ENCODE peak calls at places on chromosomes 6 and 20, in five cellular contexts. One of them, this sample, is unnamed.

GRCh38 chr6:140475086-140475485 is 1100.6 kb upstream of the CITED2 start:
- DNase-seq in breast epithelium: no peak
- DNase-seq in K562: no peak
- DNase-seq in prostate gland: no peak
- DNase-seq in uterus: no peak
- DNase-seq in this sample: no peak

GRCh38 chr6:130033999-130034814 is 15.8 kb downstream of the L3MBTL3 start:
- DNase-seq in uterus: peak
- DNase-seq in prostate gland: no peak
- DNase-seq in K562: peak
- DNase-seq in breast epithelium: no peak
- DNase-seq in this sample: no peak

GRCh38 chr20:5886788-5887187 is 63.5 kb downstream of the TRMT6 start:
- DNase-seq in K562: no peak
- DNase-seq in prostate gland: no peak
- DNase-seq in breast epithelium: no peak
- DNase-seq in uterus: no peak
- DNase-seq in this sample: no peak

GRCh38 chr6:3878048-3878666 is 29.0 kb downstream of the FAM50B start:
- DNase-seq in uterus: no peak
- DNase-seq in breast epithelium: no peak
- DNase-seq in prostate gland: no peak
- DNase-seq in K562: no peak
- DNase-seq in this sample: no peak

GRCh38 chr6:107064579-107065065 is 36.6 kb downstream of the MTRES1 start:
- DNase-seq in prostate gland: no peak
- DNase-seq in uterus: no peak
- DNase-seq in K562: no peak
- DNase-seq in breast epithelium: no peak
- DNase-seq in this sample: peak

GRCh38 chr20:57287007-57287810 is 20.8 kb upstream of the BMP7 start:
- DNase-seq in K562: no peak
- DNase-seq in prostate gland: no peak
- DNase-seq in uterus: no peak
- DNase-seq in breast epithelium: no peak
- DNase-seq in this sample: peak

GRCh38 chr6:110950443-110950842 is 8.1 kb upstream of the GTF3C6 start:
- DNase-seq in prostate gland: no peak
- DNase-seq in uterus: no peak
- DNase-seq in K562: no peak
- DNase-seq in breast epithelium: no peak
- DNase-seq in this sample: no peak

GRCh38 chr6:22221630-22222029 is 75.2 kb downstream of the PRL start:
- DNase-seq in uterus: no peak
- DNase-seq in prostate gland: no peak
- DNase-seq in K562: no peak
- DNase-seq in breast epithelium: no peak
- DNase-seq in this sample: no peak

GRCh38 chr6:157217198-157217893 is 106.0 kb downstream of the TMEM242 start:
- DNase-seq in breast epithelium: peak
- DNase-seq in K562: no peak
- DNase-seq in prostate gland: no peak
- DNase-seq in uterus: peak
- DNase-seq in this sample: no peak

GRCh38 chr6:57432162-57432561 is 114.7 kb downstream of the PRIM2 start:
- DNase-seq in prostate gland: no peak
- DNase-seq in uterus: no peak
- DNase-seq in breast epithelium: no peak
- DNase-seq in K562: no peak
- DNase-seq in this sample: no peak

GRCh38 chr20:53940883-53941546 is 129.4 kb downstream of the BCAS1 start:
- DNase-seq in K562: no peak
- DNase-seq in breast epithelium: no peak
- DNase-seq in prostate gland: no peak
- DNase-seq in uterus: no peak
- DNase-seq in this sample: peak

GRCh38 chr6:43823879-43824740 is 54.1 kb downstream of the VEGFA start:
- DNase-seq in K562: no peak
- DNase-seq in uterus: no peak
- DNase-seq in prostate gland: no peak
- DNase-seq in breast epithelium: no peak
- DNase-seq in this sample: peak

GRCh38 chr6:25156123-25156522 is 123.1 kb upstream of the CARMIL1 start:
- DNase-seq in prostate gland: no peak
- DNase-seq in uterus: no peak
- DNase-seq in K562: no peak
- DNase-seq in breast epithelium: no peak
- DNase-seq in this sample: no peak

GRCh38 chr20:51417745-51418529 is 124.6 kb downstream of the NFATC2 start:
- DNase-seq in uterus: no peak
- DNase-seq in breast epithelium: no peak
- DNase-seq in K562: no peak
- DNase-seq in prostate gland: no peak
- DNase-seq in this sample: no peak

GRCh38 chr6:83536034-83536646 is 23.8 kb downstream of the PRSS35 start:
- DNase-seq in prostate gland: no peak
- DNase-seq in breast epithelium: no peak
- DNase-seq in K562: peak
- DNase-seq in uterus: no peak
- DNase-seq in this sample: peak

GRCh38 chr6:37171141-37171969 is 1.4 kb downstream of the PIM1 start:
- DNase-seq in prostate gland: peak
- DNase-seq in uterus: peak
- DNase-seq in breast epithelium: peak
- DNase-seq in K562: peak
- DNase-seq in this sample: peak

GRCh38 chr6:35343092-35343834 is 905 bp downstream of the PPARD start:
- DNase-seq in prostate gland: no peak
- DNase-seq in breast epithelium: no peak
- DNase-seq in K562: peak
- DNase-seq in uterus: peak
- DNase-seq in this sample: peak

GRCh38 chr20:7586481-7586880 is 353.8 kb downstream of the HAO1 start:
- DNase-seq in breast epithelium: no peak
- DNase-seq in prostate gland: no peak
- DNase-seq in uterus: no peak
- DNase-seq in K562: no peak
- DNase-seq in this sample: no peak

GRCh38 chr6:35468980-35469710 is 944 bp downstream of the RPL10A start:
- DNase-seq in uterus: no peak
- DNase-seq in breast epithelium: no peak
- DNase-seq in K562: no peak
- DNase-seq in prostate gland: no peak
- DNase-seq in this sample: peak

GRCh38 chr6:148954934-148955915 is 208.4 kb downstream of the UST start:
- DNase-seq in K562: no peak
- DNase-seq in prostate gland: no peak
- DNase-seq in breast epithelium: no peak
- DNase-seq in uterus: no peak
- DNase-seq in this sample: no peak

GRCh38 chr20:64255361-64256281 is at the start of gene PCMTD2:
- DNase-seq in K562: peak
- DNase-seq in prostate gland: peak
- DNase-seq in breast epithelium: peak
- DNase-seq in uterus: peak
- DNase-seq in this sample: peak
- TF ChIP-seq POLR2A in K562: peak
- TF ChIP-seq POLR2A in prostate gland: peak
- TF ChIP-seq POLR2A in breast epithelium: no peak
- TF ChIP-seq POLR2A in uterus: peak
- TF ChIP-seq POLR2A in this sample: peak

GRCh38 chr6:152572395-152573061 is 64.6 kb downstream of the SYNE1 start:
- DNase-seq in uterus: no peak
- DNase-seq in breast epithelium: no peak
- DNase-seq in K562: no peak
- DNase-seq in prostate gland: peak
- DNase-seq in this sample: no peak
- H3K27ac ChIP-seq in uterus: peak
- H3K27ac ChIP-seq in breast epithelium: no peak
- H3K27ac ChIP-seq in K562: no peak
- H3K27ac ChIP-seq in prostate gland: no peak
- H3K27ac ChIP-seq in this sample: no peak

GRCh38 chr6:118569498-118569897 is 21.4 kb downstream of the PLN start:
- DNase-seq in breast epithelium: no peak
- DNase-seq in uterus: no peak
- DNase-seq in prostate gland: no peak
- DNase-seq in K562: no peak
- DNase-seq in this sample: no peak
- TF ChIP-seq CTCF in breast epithelium: no peak
- TF ChIP-seq CTCF in uterus: no peak
- TF ChIP-seq CTCF in prostate gland: no peak
- TF ChIP-seq CTCF in K562: no peak
- TF ChIP-seq CTCF in this sample: no peak

DNA sequence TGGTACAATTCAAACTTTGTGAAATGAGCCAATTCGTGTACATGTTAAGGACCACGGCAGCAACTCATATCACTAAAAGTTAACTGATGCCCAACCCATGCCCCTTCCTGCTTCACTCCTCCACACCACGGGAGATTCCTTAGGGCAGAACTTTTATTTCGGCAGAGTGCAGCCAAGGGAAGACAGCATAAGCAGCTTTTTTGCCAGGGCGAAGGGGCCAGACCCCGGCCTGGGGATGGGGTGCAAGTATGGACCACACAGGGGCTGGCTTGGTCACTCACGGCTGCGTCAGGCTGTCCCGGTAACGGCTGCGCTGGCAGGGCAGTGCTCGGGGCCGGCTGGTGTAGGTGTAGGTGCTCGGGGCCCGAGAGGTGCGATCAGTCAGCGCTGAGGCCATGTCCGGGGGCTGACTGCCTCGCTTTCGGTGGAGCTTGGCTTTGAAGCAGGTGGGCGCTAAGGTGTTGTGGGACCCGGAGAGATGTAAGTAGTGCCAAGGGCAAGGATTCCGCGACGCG is 791 bp downstream of the RSPH3 start:
- DNase-seq in prostate gland: no peak
- DNase-seq in uterus: no peak
- DNase-seq in K562: no peak
- DNase-seq in breast epithelium: peak
- DNase-seq in this sample: no peak
- TF ChIP-seq POLR2A in prostate gland: no peak
- TF ChIP-seq POLR2A in uterus: no peak
- TF ChIP-seq POLR2A in K562: no peak
- TF ChIP-seq POLR2A in breast epithelium: no peak
- TF ChIP-seq POLR2A in this sample: no peak

DNA sequence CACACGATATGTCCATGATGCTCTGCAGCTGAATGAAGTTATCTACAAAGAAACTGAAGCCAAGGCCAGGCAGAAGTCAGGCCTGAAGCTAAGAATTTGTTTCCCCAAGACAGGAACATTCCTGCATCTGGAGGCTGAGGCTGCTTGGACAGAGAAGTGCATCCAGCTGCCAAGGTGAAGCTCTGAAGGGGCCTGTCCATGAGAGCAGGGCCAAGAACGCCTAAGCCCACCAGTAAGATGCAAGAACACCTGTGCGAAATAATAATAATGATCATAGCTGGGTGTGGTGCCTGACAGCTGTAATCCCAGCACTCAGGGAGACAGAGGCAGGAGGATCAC is 37.7 kb upstream of the B4GALT5 start:
- DNase-seq in uterus: no peak
- DNase-seq in K562: no peak
- DNase-seq in prostate gland: no peak
- DNase-seq in breast epithelium: no peak
- DNase-seq in this sample: no peak
- H3K27ac ChIP-seq in uterus: peak
- H3K27ac ChIP-seq in K562: no peak
- H3K27ac ChIP-seq in prostate gland: no peak
- H3K27ac ChIP-seq in breast epithelium: peak
- H3K27ac ChIP-seq in this sample: no peak

DNA sequence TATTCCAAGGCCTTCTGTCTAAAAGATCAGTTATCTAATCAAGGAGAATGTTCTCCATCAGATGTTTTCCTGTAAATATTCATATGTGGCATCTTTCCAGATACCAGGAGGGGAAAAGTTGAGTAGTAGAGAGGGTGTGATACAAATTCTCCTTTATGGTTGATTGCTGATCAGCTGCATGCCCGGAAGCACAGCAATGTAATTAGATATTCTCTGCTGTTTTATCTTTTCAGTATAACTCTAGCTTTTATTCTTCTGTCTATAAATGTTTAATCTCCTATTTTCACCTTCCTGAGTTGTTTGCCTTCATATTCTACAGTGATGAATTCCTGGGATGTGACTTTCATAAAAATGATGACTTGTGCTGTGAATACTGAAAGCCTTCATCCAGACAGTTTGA is 53.7 kb downstream of the SH3BGRL2 start:
- DNase-seq in breast epithelium: no peak
- DNase-seq in prostate gland: no peak
- DNase-seq in uterus: no peak
- DNase-seq in K562: no peak
- DNase-seq in this sample: no peak
- TF ChIP-seq CTCF in breast epithelium: no peak
- TF ChIP-seq CTCF in prostate gland: no peak
- TF ChIP-seq CTCF in uterus: no peak
- TF ChIP-seq CTCF in K562: no peak
- TF ChIP-seq CTCF in this sample: no peak

This sample was measured in thyroid gland.